ENCODE peak calls at places on chromosomes 16 and 17, in seven cellular contexts. K is transverse colon, G is GM20000, S is HFFc6, E is heart right ventricle, N is AG09309, R is nephron progenitor cell. U is an unnamed sample.

GRCh38 chr17:40558300-40558584 is 7.0 kb downstream of the CCR7 start:
- DNase-seq in R (no peak), K (no peak), S (no peak), E (no peak), N (no peak), G (no peak), U (no peak)

GRCh38 chr16:23901178-23902131 is 65.7 kb downstream of the PRKCB start:
- DNase-seq in N (no peak), G (no peak), K (no peak), R (no peak), E (no peak), S (no peak), U (no peak)

GRCh38 chr16:180101-180920 is at the start of gene HBQ1:
- DNase-seq in E (no peak), S (no peak), N (no peak), G (peak; percentile 78), R (peak; percentile 82), K (no peak), U (no peak)

GRCh38 chr17:65102788-65103187 is 34.4 kb upstream of the RGS9 start:
- DNase-seq in N (no peak), S (no peak), E (no peak), R (no peak), K (no peak), G (no peak), U (no peak)

GRCh38 chr17:45227631-45228120 is 6.0 kb downstream of the FMNL1 start:
- DNase-seq in R (no peak), K (no peak), N (no peak), G (no peak), E (no peak), S (no peak), U (no peak)

GRCh38 chr17:9115446-9116265 is 94.3 kb downstream of the NTN1 start:
- DNase-seq in G (no peak), K (peak; percentile 48), N (no peak), E (peak; percentile 70), R (peak; percentile 72), S (peak; percentile 11), U (no peak)

GRCh38 chr16:85270365-85270764 is 158.1 kb upstream of the CIBAR2 start:
- DNase-seq in S (no peak), N (peak; percentile 20), G (no peak), K (no peak), E (no peak), R (no peak), U (no peak)

GRCh38 chr17:27242951-27243350 is 51.0 kb upstream of the WSB1 start:
- DNase-seq in G (no peak), S (no peak), N (no peak), K (no peak), R (no peak), E (no peak), U (no peak)

GRCh38 chr17:68048996-68049395 is 13.5 kb downstream of the KPNA2 start:
- DNase-seq in E (no peak), G (no peak), K (no peak), N (no peak), S (no peak), R (no peak), U (no peak)

GRCh38 chr16:84355149-84355548 is 13.2 kb upstream of the ATP2C2 start:
- DNase-seq in S (no peak), K (no peak), N (no peak), R (no peak), G (no peak), E (no peak), U (no peak)

GRCh38 chr17:28975031-28975430 is 23.7 kb upstream of the PHF12 start:
- DNase-seq in S (no peak), R (no peak), G (no peak), N (no peak), K (no peak), E (no peak), U (no peak)

GRCh38 chr17:8384801-8385335 is 1.9 kb upstream of the RPL26 start:
- DNase-seq in S (peak; percentile 93), N (peak; percentile 67), R (no peak), E (no peak), K (no peak), G (no peak), U (no peak)

GRCh38 chr16:61435356-61435755 is 600.9 kb downstream of the CDH8 start:
- DNase-seq in N (no peak), R (no peak), S (no peak), G (no peak), K (no peak), E (no peak), U (no peak)

GRCh38 chr17:29383687-29384086 is 6.5 kb upstream of the TAOK1 start:
- DNase-seq in G (no peak), E (no peak), R (no peak), S (peak; percentile 71), N (no peak), K (peak; percentile 28), U (no peak)

GRCh38 chr17:40159456-40159855 is 17.8 kb upstream of the RAPGEFL1 start:
- DNase-seq in K (no peak), S (no peak), R (no peak), G (no peak), E (no peak), N (no peak), U (no peak)

GRCh38 chr17:1724351-1724868 is at the start of gene WDR81:
- DNase-seq in S (peak; percentile 61), G (peak; percentile 97), K (peak; percentile 94), N (peak; percentile 25), E (peak; percentile 93), R (peak; percentile 89), U (peak; percentile 95)

GRCh38 chr16:59060212-59060611 is 326.1 kb upstream of the GOT2 start:
- DNase-seq in R (no peak), G (no peak), K (no peak), S (peak; percentile 90), E (no peak), N (no peak), U (no peak)

GRCh38 chr16:29983420-29984136 is 9.9 kb downstream of the TAOK2 start:
- DNase-seq in G (no peak), E (no peak), R (no peak), K (no peak), S (peak; percentile 50), N (no peak), U (no peak)

GRCh38 chr16:65965632-65966031 is 400.9 kb upstream of the CDH5 start:
- DNase-seq in R (no peak), E (no peak), S (no peak), G (no peak), N (no peak), K (no peak), U (no peak)

GRCh38 chr16:65967376-65967775 is 399.1 kb upstream of the CDH5 start:
- DNase-seq in G (no peak), E (no peak), K (no peak), R (no peak), N (peak; percentile 80), S (peak; percentile 41), U (no peak)

GRCh38 chr16:65961491-65962143 is 404.9 kb upstream of the CDH5 start:
- DNase-seq in G (no peak), N (no peak), E (no peak), R (peak; percentile 21), S (no peak), K (no peak), U (no peak)

GRCh38 chr16:65959978-65960377 is 406.5 kb upstream of the CDH5 start:
- DNase-seq in S (no peak), K (no peak), R (no peak), N (no peak), E (no peak), G (no peak), U (no peak)

DNA sequence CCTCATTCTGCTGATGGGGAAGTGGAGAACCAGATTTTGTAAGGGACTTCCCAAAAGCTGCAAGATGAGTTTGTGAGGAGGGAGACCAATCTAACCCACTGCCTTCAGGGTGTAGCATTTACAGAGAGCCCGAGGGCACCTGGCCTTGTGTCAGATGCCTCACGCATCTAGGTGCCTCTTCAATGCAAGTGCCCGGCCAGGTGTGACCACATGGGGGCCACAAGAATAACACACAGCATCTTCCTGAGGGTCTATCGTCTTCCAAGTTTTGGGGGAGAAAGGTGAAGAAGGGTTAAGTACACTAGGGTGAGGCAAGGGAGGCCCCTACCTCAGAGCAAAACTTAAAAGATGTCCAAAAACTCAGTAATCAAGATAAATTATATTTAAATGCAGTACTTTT is 401.7 kb upstream of the CDH5 start:
- DNase-seq in E (no peak), K (no peak), G (no peak), S (no peak), R (no peak), N (no peak), U (no peak)
- TF ChIP-seq CTCF in E (no peak), K (no peak), G (no peak), S (peak; percentile 14), R (no peak), N (no peak), U (no peak)

GRCh38 chr16:12092347-12092882 is 115.9 kb downstream of the SNX29 start:
- DNase-seq in R (no peak), E (no peak), G (no peak), N (peak; percentile 69), S (peak; percentile 71), K (no peak), U (no peak)

GRCh38 chr16:12095275-12096161 is 119.0 kb downstream of the SNX29 start:
- DNase-seq in R (peak; percentile 83), G (peak; percentile 65), S (peak; percentile 32), N (no peak), K (peak; percentile 70), E (peak; percentile 65), U (no peak)

GRCh38 chr16:12091569-12092346 is 115.2 kb downstream of the SNX29 start:
- DNase-seq in G (no peak), S (no peak), R (no peak), E (no peak), K (no peak), N (no peak), U (no peak)

GRCh38 chr16:12094537-12095265 is 118.2 kb downstream of the SNX29 start:
- DNase-seq in N (no peak), R (no peak), S (no peak), K (no peak), G (no peak), E (no peak), U (no peak)

GRCh38 chr16:12093902-12094301 is 117.4 kb downstream of the SNX29 start:
- DNase-seq in K (no peak), R (no peak), N (no peak), E (no peak), S (no peak), G (no peak), U (no peak)
- TF ChIP-seq CTCF in K (no peak), R (no peak), N (no peak), E (no peak), S (no peak), G (no peak), U (no peak)

GRCh38 chr16:3998793-3999478 is 117.3 kb downstream of the ADCY9 start:
- DNase-seq in N (no peak), E (no peak), G (no peak), R (no peak), K (no peak), S (peak; percentile 39), U (no peak)
- TF ChIP-seq CTCF in N (no peak), E (no peak), G (no peak), R (no peak), K (no peak), S (no peak), U (peak; percentile 13)

DNA sequence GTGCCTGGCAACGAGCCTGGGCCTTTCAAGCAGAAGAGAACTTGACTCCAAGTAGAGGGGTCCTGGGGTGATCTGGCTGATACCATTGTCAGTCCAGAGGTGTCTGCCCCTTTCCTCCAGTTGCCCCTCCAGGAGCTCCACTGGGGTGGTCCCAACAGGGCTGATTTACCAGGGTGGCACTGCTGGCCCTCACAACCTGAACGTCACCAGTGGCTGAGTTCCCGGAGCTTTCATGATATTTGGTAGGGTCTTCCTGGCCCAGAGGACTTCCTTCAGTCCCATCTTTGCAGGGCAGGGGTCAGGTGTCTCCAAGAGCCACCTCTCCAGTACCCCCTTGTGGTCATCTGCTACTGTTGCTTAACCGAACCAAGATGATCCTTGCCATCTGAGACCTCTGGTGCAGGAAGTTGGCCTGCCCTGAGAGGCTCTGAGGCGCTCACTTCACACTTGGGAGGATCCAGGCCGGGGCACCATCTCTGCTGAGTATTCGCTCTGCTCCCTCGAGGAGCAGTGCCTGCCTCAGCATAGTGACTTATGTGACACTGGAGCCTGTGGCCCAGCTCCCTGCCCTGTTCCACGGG is 3.5 kb downstream of the LIMD2 start:
- DNase-seq in K (peak; percentile 28), N (no peak), S (peak; percentile 11), R (peak; percentile 35), G (peak; percentile 70), E (no peak), U (no peak)
- TF ChIP-seq CTCF in K (peak; percentile 21), N (peak; percentile 40), S (peak; percentile 70), R (peak; percentile 53), G (no peak), E (peak; percentile 39), U (peak; percentile 52)